ENCODE peak calls at places on chromosomes 6 and 20, in ten cellular contexts. T, C, P, O, I, X, K, G, D and E are unnamed samples. For H3K4me1, the result is how much of the 10 kb centered on the place peaks cover.

GRCh38 chr6:155314773-155315515 is 660 bp upstream of the TFB1M start:
- DNase-seq in T (peak), C (peak), P (peak), O (no peak), I (peak), X (peak), K (no peak), G (peak), D (no peak), E (peak)

GRCh38 chr20:4502756-4503155 is 219.0 kb upstream of the PRND start:
- DNase-seq in T (no peak), C (no peak), P (no peak), O (no peak), I (no peak), X (no peak), K (no peak), G (no peak), D (no peak), E (no peak)

GRCh38 chr6:90083891-90084290 is 189.6 kb downstream of the GJA10 start:
- DNase-seq in T (no peak), C (no peak), P (no peak), O (no peak), I (no peak), X (no peak), K (no peak), G (no peak), D (peak), E (no peak)

GRCh38 chr6:108473197-108473596 is 87.5 kb upstream of the FOXO3 start:
- DNase-seq in T (no peak), C (no peak), P (no peak), O (no peak), I (no peak), X (no peak), K (no peak), G (no peak), D (no peak), E (no peak)

GRCh38 chr6:158068893-158069799 is 87.5 kb downstream of the SYNJ2 start:
- DNase-seq in T (peak), C (peak), P (no peak), O (peak), I (no peak), X (peak), K (no peak), G (no peak), D (no peak), E (peak)

GRCh38 chr6:28496099-28496779 is 19.4 kb downstream of the GPX6 start:
- DNase-seq in T (no peak), C (no peak), P (no peak), O (no peak), I (no peak), X (no peak), K (no peak), G (no peak), D (no peak), E (no peak)

GRCh38 chr20:58131581-58132142 is 96.8 kb downstream of the ANKRD60 start:
- DNase-seq in T (no peak), C (no peak), P (no peak), O (no peak), I (no peak), X (peak), K (no peak), G (no peak), D (no peak), E (no peak)

GRCh38 chr6:98995116-98995515 is 47.4 kb upstream of the FBXL4 start:
- DNase-seq in T (no peak), C (no peak), P (no peak), O (no peak), I (no peak), X (no peak), K (no peak), G (no peak), D (no peak), E (no peak)

GRCh38 chr20:17571153-17571527 is 1.3 kb downstream of the DSTN start:
- DNase-seq in T (no peak), C (no peak), P (no peak), O (no peak), I (no peak), X (no peak), K (no peak), G (no peak), D (no peak), E (no peak)

GRCh38 chr20:62319346-62319909 is 16.6 kb downstream of the ADRM1 start:
- DNase-seq in T (no peak), C (no peak), P (no peak), O (peak), I (no peak), X (no peak), K (no peak), G (no peak), D (no peak), E (no peak)

GRCh38 chr6:39388526-39389371 is 66.2 kb upstream of the KCNK16 start:
- DNase-seq in T (no peak), C (no peak), P (peak), O (no peak), I (no peak), X (no peak), K (no peak), G (no peak), D (no peak), E (no peak)

GRCh38 chr6:96939019-96939805 is 14.7 kb downstream of the KLHL32 start:
- DNase-seq in T (no peak), C (no peak), P (no peak), O (no peak), I (no peak), X (no peak), K (no peak), G (no peak), D (no peak), E (no peak)

GRCh38 chr20:11454966-11455799 is 462.5 kb upstream of the BTBD3 start:
- DNase-seq in T (no peak), C (peak), P (no peak), O (no peak), I (no peak), X (no peak), K (no peak), G (no peak), D (no peak), E (no peak)

GRCh38 chr20:62816031-62816878 is 595 bp upstream of the COL9A3 start:
- DNase-seq in T (no peak), C (no peak), P (no peak), O (no peak), I (no peak), X (no peak), K (peak), G (no peak), D (no peak), E (no peak)

GRCh38 chr6:46113370-46113769 is 16.4 kb upstream of the ENPP4 start:
- DNase-seq in T (peak), C (no peak), P (no peak), O (no peak), I (no peak), X (no peak), K (no peak), G (no peak), D (no peak), E (no peak)

GRCh38 chr6:132811276-132811675 is 3.1 kb upstream of the RPS12 start:
- DNase-seq in T (no peak), C (no peak), P (no peak), O (no peak), I (no peak), X (no peak), K (no peak), G (no peak), D (no peak), E (no peak)

GRCh38 chr20:44643596-44644383 is 7.7 kb downstream of the ADA start:
- DNase-seq in T (peak), C (peak), P (peak), O (peak), I (peak), X (no peak), K (no peak), G (no peak), D (peak), E (peak)

GRCh38 chr6:135209803-135210202 is 28.7 kb downstream of the MYB start:
- DNase-seq in T (no peak), C (no peak), P (no peak), O (no peak), I (no peak), X (no peak), K (no peak), G (no peak), D (no peak), E (no peak)

GRCh38 chr6:593139-593906 is 63.6 kb downstream of the HUS1B start:
- DNase-seq in T (no peak), C (peak), P (peak), O (no peak), I (peak), X (no peak), K (peak), G (peak), D (peak), E (peak)

GRCh38 chr6:83273596-83273995 is 80.4 kb downstream of the RWDD2A start:
- DNase-seq in T (no peak), C (no peak), P (no peak), O (no peak), I (no peak), X (no peak), K (no peak), G (no peak), D (no peak), E (no peak)

GRCh38 chr6:30836431-30836866 is 47.9 kb upstream of the DDR1 start:
- DNase-seq in T (no peak), C (no peak), P (no peak), O (no peak), I (no peak), X (peak), K (no peak), G (no peak), D (no peak), E (no peak)

GRCh38 chr6:158852312-158853071 is 33.3 kb upstream of the EZR start:
- DNase-seq in T (no peak), C (no peak), P (no peak), O (no peak), I (no peak), X (no peak), K (no peak), G (no peak), D (peak), E (no peak)

GRCh38 chr20:62918830-62919229 is 7.5 kb downstream of the DIDO1 start:
- DNase-seq in T (no peak), C (no peak), P (no peak), O (no peak), I (no peak), X (peak), K (no peak), G (no peak), D (peak), E (no peak)

GRCh38 chr20:60718743-60719142 is 533.3 kb upstream of the CDH4 start:
- DNase-seq in T (no peak), C (no peak), P (no peak), O (no peak), I (no peak), X (no peak), K (no peak), G (no peak), D (no peak), E (no peak)

GRCh38 chr20:10861619-10862018 is 187.8 kb upstream of the JAG1 start:
- DNase-seq in T (no peak), C (peak), P (no peak), O (no peak), I (no peak), X (no peak), K (no peak), G (no peak), D (no peak), E (no peak)

GRCh38 chr6:104428201-104428600 is 431.5 kb downstream of the HACE1 start:
- DNase-seq in T (no peak), C (no peak), P (no peak), O (no peak), I (no peak), X (no peak), K (no peak), G (no peak), D (no peak), E (no peak)

GRCh38 chr6:109944448-109944847 is 33.7 kb upstream of the GPR6 start:
- DNase-seq in T (no peak), C (no peak), P (no peak), O (no peak), I (no peak), X (no peak), K (no peak), G (no peak), D (no peak), E (no peak)

GRCh38 chr6:14721103-14721758 is 524.6 kb upstream of the JARID2 start:
- DNase-seq in T (no peak), C (no peak), P (no peak), O (no peak), I (no peak), X (no peak), K (no peak), G (no peak), D (no peak), E (peak)

GRCh38 chr6:134529921-134530320 is 212.0 kb upstream of the SGK1 start:
- DNase-seq in T (no peak), C (peak), P (no peak), O (no peak), I (no peak), X (no peak), K (no peak), G (no peak), D (no peak), E (no peak)

GRCh38 chr6:170489836-170490235 is 63.3 kb downstream of the PSMB1 start:
- DNase-seq in T (no peak), C (no peak), P (no peak), O (no peak), I (no peak), X (no peak), K (no peak), G (no peak), D (no peak), E (no peak)

GRCh38 chr20:9052136-9052535 is 16.8 kb upstream of the PLCB4 start:
- DNase-seq in T (no peak), C (no peak), P (no peak), O (no peak), I (no peak), X (no peak), K (no peak), G (no peak), D (no peak), E (no peak)

GRCh38 chr6:98877250-98877649 is 42.9 kb downstream of the POU3F2 start:
- DNase-seq in T (no peak), C (no peak), P (no peak), O (no peak), I (no peak), X (no peak), K (no peak), G (no peak), D (no peak), E (no peak)

GRCh38 chr20:60078351-60079250 is 120.4 kb downstream of the CDH26 start:
- DNase-seq in T (no peak), C (no peak), P (no peak), O (no peak), I (no peak), X (no peak), K (no peak), G (no peak), D (no peak), E (no peak)

GRCh38 chr6:125307964-125308615 is 6.3 kb upstream of the HDDC2 start:
- DNase-seq in T (no peak), C (no peak), P (no peak), O (no peak), I (no peak), X (no peak), K (no peak), G (no peak), D (no peak), E (no peak)

GRCh38 chr6:159180001-159180400 is 10.8 kb downstream of the FNDC1 start:
- DNase-seq in T (no peak), C (no peak), P (no peak), O (no peak), I (no peak), X (no peak), K (no peak), G (no peak), D (no peak), E (no peak)

GRCh38 chr20:7399575-7399974 is 540.7 kb downstream of the HAO1 start:
- DNase-seq in T (no peak), C (no peak), P (no peak), O (no peak), I (no peak), X (no peak), K (no peak), G (no peak), D (no peak), E (no peak)

GRCh38 chr6:160055378-160055777 is 66.2 kb upstream of the SLC22A1 start:
- DNase-seq in T (no peak), C (no peak), P (no peak), O (no peak), I (no peak), X (no peak), K (no peak), G (no peak), D (no peak), E (peak)

GRCh38 chr6:33095681-33096080 is 19.9 kb downstream of the HLA-DPB1 start:
- DNase-seq in T (no peak), C (no peak), P (no peak), O (no peak), I (no peak), X (no peak), K (no peak), G (no peak), D (no peak), E (no peak)

GRCh38 chr6:33088931-33089640 is 13.3 kb downstream of the HLA-DPB1 start:
- DNase-seq in T (no peak), C (no peak), P (no peak), O (no peak), I (no peak), X (no peak), K (no peak), G (no peak), D (no peak), E (no peak)

GRCh38 chr6:33091957-33092356 is 16.2 kb downstream of the HLA-DPB1 start:
- DNase-seq in T (no peak), C (no peak), P (no peak), O (peak), I (no peak), X (no peak), K (no peak), G (no peak), D (peak), E (no peak)

GRCh38 chr6:33093857-33094256 is 18.1 kb downstream of the HLA-DPB1 start:
- DNase-seq in T (no peak), C (no peak), P (no peak), O (no peak), I (no peak), X (no peak), K (no peak), G (no peak), D (no peak), E (no peak)

GRCh38 chr6:33092385-33092784 is 16.6 kb downstream of the HLA-DPB1 start:
- DNase-seq in T (no peak), C (no peak), P (no peak), O (no peak), I (no peak), X (no peak), K (no peak), G (no peak), D (no peak), E (no peak)
- H3K4me1 ChIP-seq in T (under half), C (under half), P (under half), O (under half), I (under half), X (under half), K (under half), G (under half), D (under half), E (under half)

GRCh38 chr6:81777586-81778268 is 25.2 kb upstream of the TENT5A start:
- DNase-seq in T (no peak), C (no peak), P (no peak), O (no peak), I (no peak), X (no peak), K (no peak), G (no peak), D (no peak), E (no peak)

GRCh38 chr6:81772741-81773140 is 20.3 kb upstream of the TENT5A start:
- DNase-seq in T (no peak), C (no peak), P (no peak), O (no peak), I (no peak), X (no peak), K (no peak), G (no peak), D (no peak), E (no peak)

GRCh38 chr6:81770395-81770794 is 17.9 kb upstream of the TENT5A start:
- DNase-seq in T (no peak), C (no peak), P (no peak), O (no peak), I (no peak), X (no peak), K (no peak), G (no peak), D (no peak), E (no peak)

GRCh38 chr6:81774542-81774941 is 22.1 kb upstream of the TENT5A start:
- DNase-seq in T (no peak), C (no peak), P (no peak), O (no peak), I (no peak), X (no peak), K (no peak), G (no peak), D (no peak), E (no peak)

GRCh38 chr6:81773887-81774286 is 21.4 kb upstream of the TENT5A start:
- DNase-seq in T (no peak), C (no peak), P (no peak), O (no peak), I (no peak), X (no peak), K (no peak), G (no peak), D (no peak), E (no peak)
- H3K4me1 ChIP-seq in T (under half), C (under half), P (under half), O (under half), I (under half), X (under half), K (under half), G (under half), D (under half), E (under half)

DNA sequence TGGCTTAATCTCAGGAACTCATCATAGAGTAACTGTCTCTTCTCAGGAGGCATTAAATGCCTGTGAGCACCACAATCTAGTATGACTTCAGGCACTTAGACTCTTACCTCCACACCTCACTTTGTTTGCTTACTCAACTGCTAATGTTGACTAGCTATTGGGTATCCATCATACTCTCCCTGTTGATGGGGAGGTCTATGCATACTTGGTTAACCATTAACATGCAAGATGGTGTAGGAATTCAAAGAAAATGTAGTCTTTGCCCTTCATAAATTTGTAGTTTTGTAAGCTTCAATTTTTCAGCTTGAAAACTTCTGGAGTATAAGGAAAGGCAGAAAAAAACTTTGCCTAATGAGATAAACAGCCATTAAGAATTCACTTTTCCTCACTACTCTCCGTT is 501.0 kb upstream of the MARCKS start:
- DNase-seq in T (no peak), C (peak), P (no peak), O (no peak), I (no peak), X (no peak), K (no peak), G (no peak), D (no peak), E (no peak)
- H3K4me1 ChIP-seq in T (under half), C (half or more), P (under half), O (under half), I (under half), X (under half), K (under half), G (under half), D (under half), E (under half)

GRCh38 chr6:168310945-168311344 is 8.6 kb downstream of the DACT2 start:
- DNase-seq in T (no peak), C (no peak), P (no peak), O (no peak), I (no peak), X (no peak), K (no peak), G (no peak), D (no peak), E (no peak)
- H3K4me1 ChIP-seq in T (under half), C (under half), P (under half), O (under half), I (under half), X (under half), K (under half), G (under half), D (under half), E (under half)

DNA sequence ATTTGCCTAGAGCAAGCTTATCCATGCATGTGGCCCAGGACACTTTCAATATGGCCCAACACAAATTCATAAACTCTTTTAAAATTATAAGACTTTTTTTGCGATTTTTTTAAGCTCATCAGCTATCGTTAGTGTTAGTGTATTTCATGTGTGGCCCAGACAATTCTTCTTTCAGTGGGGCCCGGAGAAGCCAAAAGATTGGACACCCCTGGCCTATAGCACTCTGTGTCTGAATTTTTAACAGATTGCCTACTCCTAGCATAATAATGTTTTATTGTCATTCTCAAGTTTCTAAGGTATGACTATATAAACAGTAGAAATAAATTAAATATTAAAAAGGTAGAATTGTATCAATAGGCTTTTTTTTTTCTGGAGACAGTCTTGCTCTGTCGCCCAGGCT is 48.6 kb upstream of the LOC128125822 start:
- DNase-seq in T (no peak), C (no peak), P (no peak), O (no peak), I (no peak), X (no peak), K (no peak), G (no peak), D (no peak), E (no peak)
- H3K4me1 ChIP-seq in T (under half), C (half or more), P (under half), O (under half), I (under half), X (under half), K (under half), G (under half), D (under half), E (under half)

GRCh38 chr6:52551483-52552277 is 25.2 kb downstream of the TRAM2 start:
- DNase-seq in T (peak), C (no peak), P (peak), O (peak), I (peak), X (peak), K (peak), G (no peak), D (no peak), E (peak)
- H3K4me1 ChIP-seq in T (half or more), C (half or more), P (under half), O (half or more), I (under half), X (half or more), K (under half), G (under half), D (under half), E (under half)

GRCh38 chr20:31677553-31678260 is 40.0 kb downstream of the COX4I2 start:
- DNase-seq in T (no peak), C (no peak), P (no peak), O (no peak), I (no peak), X (no peak), K (no peak), G (no peak), D (no peak), E (no peak)

GRCh38 chr20:31678389-31679356 is 41.0 kb downstream of the COX4I2 start:
- DNase-seq in T (no peak), C (no peak), P (no peak), O (no peak), I (peak), X (no peak), K (no peak), G (no peak), D (no peak), E (no peak)

GRCh38 chr20:31675828-31676533 is 38.3 kb downstream of the COX4I2 start:
- DNase-seq in T (no peak), C (no peak), P (no peak), O (no peak), I (peak), X (no peak), K (no peak), G (no peak), D (peak), E (peak)

GRCh38 chr20:31674895-31675827 is 37.4 kb downstream of the COX4I2 start:
- DNase-seq in T (peak), C (no peak), P (peak), O (peak), I (peak), X (peak), K (no peak), G (no peak), D (peak), E (peak)

GRCh38 chr20:31676534-31677030 is 38.9 kb downstream of the COX4I2 start:
- DNase-seq in T (no peak), C (no peak), P (no peak), O (no peak), I (no peak), X (no peak), K (no peak), G (no peak), D (no peak), E (no peak)
- H3K4me1 ChIP-seq in T (under half), C (half or more), P (under half), O (half or more), I (under half), X (half or more), K (under half), G (half or more), D (half or more), E (half or more)